ENCODE peak calls at places on chromosomes 5 and 9, in five cellular contexts. L is HCT116, M is H1, E is GM23338, I is endothelial cell of umbilical vein. T is an unnamed sample.

GRCh38 chr5:150540615-150541396 is 32.9 kb downstream of the NDST1 start:
- DNase-seq in L (no peak), M (no peak), E (no peak), I (peak), T (no peak)

GRCh38 chr5:138752951-138753793 is at the start of gene CTNNA1:
- DNase-seq in L (peak), M (no peak), E (peak), I (peak), T (no peak)

GRCh38 chr9:134062461-134063087 is 5.3 kb downstream of the BRD3 start:
- DNase-seq in L (no peak), M (no peak), E (no peak), I (no peak), T (no peak)

GRCh38 chr9:2622361-2623045 is 916 bp downstream of the VLDLR start:
- DNase-seq in L (no peak), M (no peak), E (peak), I (peak), T (no peak)

GRCh38 chr9:88923653-88924284 is 67.5 kb upstream of the S1PR3 start:
- DNase-seq in L (no peak), M (no peak), E (no peak), I (no peak), T (no peak)

GRCh38 chr9:83675466-83675865 is 32.3 kb downstream of the UBQLN1 start:
- DNase-seq in L (no peak), M (no peak), E (no peak), I (no peak), T (no peak)

GRCh38 chr5:177539411-177539810 is 15.0 kb downstream of the FAM193B start:
- DNase-seq in L (no peak), M (no peak), E (no peak), I (no peak), T (no peak)

GRCh38 chr5:154205441-154206117 is 15.0 kb downstream of the GALNT10 start:
- DNase-seq in L (no peak), M (no peak), E (no peak), I (no peak), T (no peak)

GRCh38 chr9:27470291-27470805 is 53.7 kb upstream of the IFNK start:
- DNase-seq in L (no peak), M (no peak), E (no peak), I (no peak), T (no peak)

GRCh38 chr5:52945040-52945439 is 44.1 kb upstream of the ITGA2 start:
- DNase-seq in L (no peak), M (no peak), E (no peak), I (peak), T (no peak)

GRCh38 chr5:125717209-125717608 is 706.0 kb upstream of the GRAMD2B start:
- DNase-seq in L (no peak), M (no peak), E (no peak), I (no peak), T (no peak)

GRCh38 chr9:3342159-3342777 is 183.5 kb downstream of the RFX3 start:
- DNase-seq in L (no peak), M (no peak), E (no peak), I (no peak), T (peak)

GRCh38 chr9:122036988-122037387 is 56.1 kb downstream of the TTLL11 start:
- DNase-seq in L (no peak), M (no peak), E (no peak), I (no peak), T (no peak)

GRCh38 chr9:5563417-5563815 is 53.1 kb downstream of the PDCD1LG2 start:
- DNase-seq in L (no peak), M (no peak), E (no peak), I (no peak), T (no peak)

GRCh38 chr5:33892419-33893151 is 795 bp upstream of the ADAMTS12 start:
- DNase-seq in L (no peak), M (no peak), E (peak), I (no peak), T (no peak)

GRCh38 chr5:95880081-95880926 is 57.8 kb upstream of the GLRX start:
- DNase-seq in L (no peak), M (no peak), E (no peak), I (no peak), T (no peak)

GRCh38 chr9:132167192-132167591 is 5.3 kb downstream of the NTNG2 start:
- DNase-seq in L (no peak), M (no peak), E (no peak), I (no peak), T (no peak)

GRCh38 chr5:34045996-34046395 is 3.0 kb upstream of the C1QTNF3 start:
- DNase-seq in L (no peak), M (no peak), E (no peak), I (no peak), T (no peak)

GRCh38 chr5:17910318-17910717 is 276.1 kb downstream of the TAF11L14 start:
- DNase-seq in L (no peak), M (no peak), E (peak), I (peak), T (no peak)

GRCh38 chr5:4226565-4226964 is 630.9 kb downstream of the IRX1 start:
- DNase-seq in L (no peak), M (no peak), E (no peak), I (no peak), T (no peak)

GRCh38 chr5:176994460-176995121 is 12.0 kb downstream of the UIMC1 start:
- DNase-seq in L (no peak), M (no peak), E (peak), I (peak), T (no peak)

GRCh38 chr5:16179936-16180788 is 571 bp upstream of the MARCHF11 start:
- DNase-seq in L (no peak), M (no peak), E (peak), I (no peak), T (no peak)

GRCh38 chr5:16180789-16181082 is 1.1 kb upstream of the MARCHF11 start:
- DNase-seq in L (no peak), M (no peak), E (no peak), I (no peak), T (no peak)

GRCh38 chr5:16179511-16179935 is at the start of gene MARCHF11:
- DNase-seq in L (no peak), M (no peak), E (peak), I (no peak), T (no peak)

GRCh38 chr5:16178745-16179372 is 732 bp downstream of the MARCHF11 start:
- DNase-seq in L (no peak), M (peak), E (peak), I (peak), T (no peak)
- TF ChIP-seq EZH2 in L (no peak), M (no peak), E (no peak), I (peak), T (peak)

DNA sequence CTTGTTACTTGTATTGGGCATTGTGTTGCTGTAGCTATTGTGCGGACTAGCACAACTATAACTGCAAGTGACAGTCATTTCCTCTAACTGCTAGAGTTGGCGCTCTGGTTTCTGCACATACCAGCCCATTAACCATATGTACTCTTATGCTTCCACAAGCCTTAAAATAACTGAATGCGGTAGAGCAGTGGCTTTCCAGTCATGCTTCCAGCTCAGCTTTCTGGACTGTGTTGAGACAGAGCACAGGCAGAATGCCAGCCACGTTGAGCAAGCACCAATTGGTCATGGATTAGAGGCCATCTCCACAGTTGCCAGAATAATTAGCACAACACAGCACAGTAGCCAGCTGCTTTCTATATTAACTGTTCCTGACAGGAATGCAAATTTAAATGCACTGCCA is 12.2 kb downstream of the INVS start:
- DNase-seq in L (no peak), M (no peak), E (no peak), I (no peak), T (peak)
- TF ChIP-seq POLR2AphosphoS5 in L (no peak), M (no peak), E (no peak), I (no peak), T (no peak)

GRCh38 chr5:1155191-1156032 is 43.5 kb upstream of the SLC12A7 start:
- DNase-seq in L (no peak), M (no peak), E (peak), I (no peak), T (no peak)
- TF ChIP-seq EZH2 in L (no peak), M (no peak), E (no peak), I (peak), T (no peak)

DNA sequence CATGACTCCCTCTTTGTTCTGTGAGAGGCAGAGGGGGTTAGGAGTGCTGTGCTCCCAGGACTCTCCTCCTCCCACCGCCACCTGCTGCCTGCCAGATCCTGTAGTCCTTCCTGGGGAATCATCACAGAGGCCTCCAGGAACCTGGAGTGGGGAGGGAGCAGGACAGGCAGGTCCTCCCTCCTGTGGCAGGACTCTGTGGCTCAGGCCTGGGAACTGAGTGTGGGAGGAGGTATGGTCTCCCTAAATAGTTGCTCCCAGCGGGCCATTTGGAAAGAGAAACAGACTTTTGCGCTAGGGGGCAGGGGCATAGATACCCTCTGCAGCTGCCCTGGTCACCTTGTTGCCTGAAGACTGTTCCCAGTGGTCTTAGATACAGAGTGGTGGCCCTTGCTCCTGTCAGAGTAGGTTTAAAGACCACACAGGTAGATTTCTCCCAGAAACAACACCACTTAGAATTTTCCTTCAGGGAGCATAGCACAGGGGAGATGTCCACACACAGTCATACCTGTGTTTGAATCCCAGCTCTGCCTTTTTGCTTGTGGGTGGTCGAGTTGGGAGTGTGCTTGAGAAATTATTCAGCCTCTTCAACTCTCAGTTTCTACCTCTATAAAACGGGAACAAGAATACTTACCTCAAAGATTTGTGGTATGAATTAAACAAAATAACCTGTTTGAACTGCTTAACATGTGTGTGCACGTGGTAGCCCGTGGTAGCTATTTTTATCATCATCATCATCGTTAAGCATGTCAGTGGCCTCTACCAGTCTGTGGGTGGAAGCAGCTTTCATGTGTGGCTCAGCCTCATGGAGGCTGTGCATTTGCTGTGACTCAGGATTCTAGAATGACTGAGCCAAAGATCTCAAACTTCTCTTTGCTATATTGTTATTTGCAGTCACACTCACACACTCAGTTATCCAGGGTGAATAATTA is 55.8 kb downstream of the SLC22A5 start:
- DNase-seq in L (no peak), M (no peak), E (no peak), I (no peak), T (no peak)
- TF ChIP-seq POLR2AphosphoS5 in L (no peak), M (no peak), E (no peak), I (no peak), T (no peak)

DNA sequence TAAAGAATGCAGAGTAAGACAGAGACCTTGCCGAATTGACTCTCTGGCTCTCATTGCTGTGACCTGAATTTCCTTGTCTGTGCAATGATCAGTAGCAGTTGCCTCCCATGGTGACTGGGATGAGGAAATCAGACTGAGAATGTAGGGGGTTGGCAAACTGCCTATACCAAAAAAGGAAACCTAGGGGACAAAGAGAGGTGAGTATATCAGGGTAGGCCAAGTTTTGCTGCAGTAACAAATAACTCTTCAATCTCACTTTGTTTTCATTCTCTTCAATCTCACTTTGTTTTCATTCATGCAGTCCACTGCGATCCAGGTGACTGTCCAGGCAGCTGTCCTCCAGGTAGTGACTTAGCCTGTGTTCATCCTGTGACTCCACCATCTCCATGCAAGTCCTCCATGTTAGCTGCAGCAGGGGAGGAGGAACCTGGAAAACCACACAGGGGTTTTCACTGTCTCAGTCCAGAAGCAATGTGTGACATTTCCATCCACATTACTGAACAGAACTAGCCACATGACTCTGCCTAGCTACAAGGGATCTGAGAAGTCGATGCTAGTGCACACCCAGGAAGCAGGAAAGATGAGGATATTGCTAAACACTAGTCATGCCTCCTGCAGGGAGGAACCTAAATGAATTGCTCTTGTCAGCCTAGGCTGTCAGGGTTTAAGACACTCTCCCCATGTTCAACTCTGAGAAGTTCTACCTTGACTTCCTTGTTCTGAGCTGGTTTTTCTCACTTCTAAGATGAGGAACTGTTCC is 26.0 kb downstream of the TMEM174 start:
- DNase-seq in L (no peak), M (no peak), E (no peak), I (no peak), T (no peak)
- TF ChIP-seq EZH2 in L (no peak), M (no peak), E (no peak), I (no peak), T (no peak)

DNA sequence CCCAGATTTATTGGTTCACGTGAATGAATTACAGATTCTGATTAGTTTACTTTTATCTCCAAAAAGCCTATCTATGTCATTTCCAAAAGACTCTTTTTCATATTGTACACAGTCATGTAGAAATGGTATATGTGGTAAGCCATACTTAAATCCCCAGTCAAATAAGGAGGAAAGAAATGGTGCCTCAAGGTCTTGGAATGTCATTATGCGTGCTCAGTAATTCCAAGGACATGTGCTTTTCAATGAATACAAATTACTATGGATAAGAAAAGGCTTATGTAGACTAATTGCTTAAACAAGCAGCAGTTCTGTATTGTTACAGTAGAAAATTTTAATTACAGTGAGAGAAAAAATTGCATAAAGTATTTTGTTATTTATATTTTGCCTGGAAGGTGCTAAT is 64.1 kb upstream of the TYRP1 start:
- DNase-seq in L (no peak), M (no peak), E (no peak), I (no peak), T (peak)
- TF ChIP-seq POLR2AphosphoS5 in L (no peak), M (no peak), E (no peak), I (no peak), T (no peak)

GRCh38 chr5:155729684-155730059 is 597.3 kb upstream of the SGCD start:
- DNase-seq in L (no peak), M (no peak), E (peak), I (no peak), T (no peak)

GRCh38 chr5:155726267-155726666 is 600.7 kb upstream of the SGCD start:
- DNase-seq in L (no peak), M (no peak), E (peak), I (no peak), T (no peak)

GRCh38 chr5:155727512-155728145 is 599.3 kb upstream of the SGCD start:
- DNase-seq in L (no peak), M (no peak), E (peak), I (no peak), T (no peak)

GRCh38 chr5:155728857-155729683 is 597.9 kb upstream of the SGCD start:
- DNase-seq in L (no peak), M (no peak), E (peak), I (no peak), T (no peak)

DNA sequence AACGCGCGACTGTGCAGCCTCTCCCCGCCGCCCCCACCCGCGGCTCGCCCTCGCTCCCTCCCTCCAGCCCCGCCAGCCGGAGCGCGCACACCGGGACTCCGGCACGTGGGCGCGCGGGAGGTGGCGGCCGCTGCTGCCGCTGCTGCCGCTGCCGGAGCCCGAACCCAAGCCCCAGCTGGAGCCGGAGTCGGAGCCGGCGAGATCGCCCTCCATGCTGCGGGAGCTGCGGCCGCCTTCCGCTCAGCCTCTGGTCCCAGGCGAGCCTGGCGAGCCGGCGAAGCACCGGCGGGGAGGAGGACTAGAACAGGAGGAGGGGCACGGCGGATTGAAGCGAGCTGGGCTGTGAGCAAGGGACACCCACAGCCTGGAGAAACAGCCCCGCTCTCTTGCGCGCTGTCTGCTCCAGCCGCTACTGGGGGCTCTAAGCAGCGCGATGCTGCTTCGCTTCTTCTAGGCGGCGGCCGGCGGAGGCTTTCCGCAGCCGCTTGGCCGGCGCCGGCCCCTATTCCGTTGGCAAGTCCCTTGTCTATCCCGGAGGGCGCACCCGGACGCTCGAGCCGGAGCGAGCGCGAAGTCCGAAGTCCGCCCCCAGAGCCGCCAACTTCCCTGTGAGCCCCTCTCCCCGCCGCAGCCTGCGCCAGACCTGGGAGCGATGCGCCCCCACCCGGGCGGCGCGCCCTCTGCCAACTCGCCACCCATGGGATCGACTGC is 598.7 kb upstream of the SGCD start:
- DNase-seq in L (no peak), M (no peak), E (peak), I (no peak), T (no peak)
- TF ChIP-seq EZH2 in L (no peak), M (peak), E (peak), I (no peak), T (no peak)

GRCh38 chr5:149381986-149382338 is 2.9 kb upstream of the IL17B start:
- DNase-seq in L (peak), M (peak), E (peak), I (peak), T (no peak)
- TF ChIP-seq POLR2AphosphoS5 in L (no peak), M (no peak), E (no peak), I (no peak), T (no peak)

T was measured in SK-N-MC.